ENCODE peak calls at places on chromosomes 11 and 22, in five cellular contexts. F is A549, C is GM12878, X is HepG2, N is K562. O is an unnamed sample.

GRCh38 chr11:100068116-100068515 is 619.0 kb upstream of the ARHGAP42 start:
- DNase-seq in F (no peak), C (no peak), X (no peak), N (no peak), O (no peak)

GRCh38 chr11:86515297-86516094 is 140.8 kb downstream of the CCDC81 start:
- DNase-seq in F (no peak), C (no peak), X (no peak), N (no peak), O (no peak)

GRCh38 chr22:48931452-48931851 is 896.2 kb downstream of the BRD1 start:
- DNase-seq in F (no peak), C (no peak), X (no peak), N (no peak), O (no peak)

GRCh38 chr22:40628354-40629042 is 8.0 kb downstream of the MRTFA start:
- DNase-seq in F (no peak), C (peak), X (no peak), N (no peak), O (no peak)

GRCh38 chr22:44196241-44196640 is 15.5 kb downstream of the PARVG start:
- DNase-seq in F (no peak), C (no peak), X (no peak), N (no peak), O (no peak)

GRCh38 chr11:8021920-8022319 is 34.8 kb downstream of the EIF3F start:
- DNase-seq in F (no peak), C (no peak), X (no peak), N (no peak), O (no peak)

GRCh38 chr11:117814766-117815261 is 9.7 kb downstream of the FXYD2 start:
- DNase-seq in F (no peak), C (peak), X (peak), N (no peak), O (no peak)

GRCh38 chr11:95556342-95557151 is 233.0 kb downstream of the FAM76B start:
- DNase-seq in F (no peak), C (peak), X (no peak), N (no peak), O (peak)

GRCh38 chr22:43827926-43828710 is 16.0 kb upstream of the EFCAB6 start:
- DNase-seq in F (no peak), C (no peak), X (no peak), N (no peak), O (no peak)

GRCh38 chr11:22331771-22332170 is 6.4 kb upstream of the SLC17A6 start:
- DNase-seq in F (no peak), C (no peak), X (no peak), N (no peak), O (no peak)

GRCh38 chr11:6979365-6979764 is 40.8 kb downstream of the ZNF214 start:
- DNase-seq in F (no peak), C (no peak), X (no peak), N (no peak), O (no peak)

GRCh38 chr22:38313384-38313955 is 3.8 kb downstream of the CSNK1E start:
- DNase-seq in F (no peak), C (peak), X (no peak), N (no peak), O (no peak)
- TF ChIP-seq JUNB in F (no peak), C (no peak), X (no peak), N (no peak), O (no peak)

GRCh38 chr11:19218216-19218615 is 16.4 kb upstream of the CSRP3 start:
- DNase-seq in F (no peak), C (no peak), X (no peak), N (no peak), O (no peak)
- TF ChIP-seq JUNB in F (no peak), C (no peak), X (no peak), N (no peak), O (no peak)

GRCh38 chr11:12056112-12056511 is 47.7 kb upstream of the DKK3 start:
- DNase-seq in F (no peak), C (no peak), X (no peak), N (no peak), O (no peak)

GRCh38 chr11:12053606-12054361 is 45.4 kb upstream of the DKK3 start:
- DNase-seq in F (no peak), C (no peak), X (no peak), N (no peak), O (no peak)

GRCh38 chr11:12050911-12051667 is 42.7 kb upstream of the DKK3 start:
- DNase-seq in F (no peak), C (no peak), X (no peak), N (no peak), O (no peak)

GRCh38 chr11:12050470-12050891 is 42.1 kb upstream of the DKK3 start:
- DNase-seq in F (no peak), C (no peak), X (no peak), N (no peak), O (peak)

DNA sequence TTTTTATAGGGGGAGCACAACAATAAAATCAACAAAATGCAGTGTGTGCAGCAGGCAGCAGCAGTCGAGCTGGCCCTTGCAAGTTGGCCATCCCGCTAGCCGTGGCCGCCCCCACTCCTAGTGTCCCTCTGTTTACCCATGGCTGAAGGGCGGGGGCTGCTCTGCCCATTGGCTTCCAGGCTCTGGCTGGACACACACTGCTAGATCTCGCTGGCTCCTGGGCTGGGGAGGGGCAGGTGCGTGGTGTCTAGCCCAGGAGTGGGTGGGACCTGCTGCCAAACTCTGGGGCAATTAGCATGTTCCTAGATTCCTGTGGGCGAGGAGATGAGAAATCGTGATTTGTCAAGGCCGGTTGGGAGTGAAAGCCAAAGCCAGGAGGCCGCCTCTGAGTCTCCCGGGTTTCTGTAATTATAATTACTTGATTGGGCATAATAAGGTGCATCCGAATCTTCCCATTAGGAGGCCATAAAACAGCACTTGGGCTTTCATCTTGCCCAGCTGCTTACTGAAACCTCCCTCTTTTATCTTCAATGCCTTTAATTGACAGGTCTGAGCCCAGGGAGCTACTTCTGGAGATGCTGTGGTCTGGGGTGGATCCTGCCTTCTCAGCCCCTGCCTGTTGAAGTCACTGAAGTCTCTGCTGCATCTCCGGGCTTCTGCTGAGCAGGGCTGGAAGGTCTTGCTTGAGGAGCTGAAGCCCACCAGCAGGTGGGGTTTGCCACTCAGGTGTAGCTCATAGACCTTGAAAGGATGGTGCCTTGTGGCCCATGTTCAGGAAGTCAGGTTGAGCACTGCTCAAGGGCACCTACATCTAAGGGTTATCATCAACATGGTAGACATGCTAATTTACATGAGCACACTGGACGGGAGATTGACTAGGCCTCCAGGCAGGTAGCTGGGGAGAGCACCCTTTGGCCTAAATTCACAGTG is 44.5 kb upstream of the DKK3 start:
- DNase-seq in F (no peak), C (no peak), X (no peak), N (no peak), O (peak)
- TF ChIP-seq JUNB in F (no peak), C (no peak), X (no peak), N (no peak), O (no peak)

GRCh38 chr22:27456696-27457503 is 344.7 kb downstream of the MN1 start:
- DNase-seq in F (peak), C (no peak), X (no peak), N (no peak), O (no peak)
- TF ChIP-seq JUNB in F (no peak), C (no peak), X (no peak), N (no peak), O (no peak)

GRCh38 chr11:424232-424631 is 9.4 kb upstream of the SIGIRR start:
- DNase-seq in F (no peak), C (no peak), X (no peak), N (no peak), O (no peak)

GRCh38 chr11:420911-421321 is 6.1 kb upstream of the SIGIRR start:
- DNase-seq in F (no peak), C (no peak), X (no peak), N (no peak), O (no peak)

GRCh38 chr11:420054-420910 is 5.5 kb upstream of the SIGIRR start:
- DNase-seq in F (no peak), C (no peak), X (no peak), N (no peak), O (peak)

GRCh38 chr11:419248-420005 is 4.6 kb upstream of the SIGIRR start:
- DNase-seq in F (no peak), C (no peak), X (no peak), N (no peak), O (no peak)

GRCh38 chr11:422249-422656 is 7.5 kb upstream of the SIGIRR start:
- DNase-seq in F (no peak), C (no peak), X (no peak), N (peak), O (no peak)
- TF ChIP-seq JUNB in F (no peak), C (no peak), X (no peak), N (no peak), O (no peak)

GRCh38 chr11:43935131-43935979 is 7.1 kb upstream of the C11orf96 start:
- DNase-seq in F (no peak), C (no peak), X (no peak), N (no peak), O (no peak)

GRCh38 chr11:43934359-43935130 is 7.9 kb upstream of the C11orf96 start:
- DNase-seq in F (no peak), C (no peak), X (no peak), N (no peak), O (no peak)

GRCh38 chr11:43937434-43938411 is 4.7 kb upstream of the C11orf96 start:
- DNase-seq in F (peak), C (no peak), X (no peak), N (peak), O (no peak)

GRCh38 chr11:43933608-43934358 is 8.7 kb upstream of the C11orf96 start:
- DNase-seq in F (no peak), C (no peak), X (no peak), N (no peak), O (no peak)

GRCh38 chr11:43936081-43936480 is 6.4 kb upstream of the C11orf96 start:
- DNase-seq in F (no peak), C (no peak), X (no peak), N (no peak), O (no peak)
- TF ChIP-seq JUNB in F (no peak), C (no peak), X (no peak), N (no peak), O (no peak)

GRCh38 chr11:66986178-66986545 is 11.1 kb downstream of the C11orf86 start:
- DNase-seq in F (no peak), C (no peak), X (no peak), N (no peak), O (no peak)

GRCh38 chr11:66988238-66988637 is 13.1 kb downstream of the C11orf86 start:
- DNase-seq in F (no peak), C (no peak), X (no peak), N (no peak), O (no peak)

GRCh38 chr11:66996609-66997273 is 21.6 kb downstream of the C11orf86 start:
- DNase-seq in F (no peak), C (no peak), X (peak), N (no peak), O (no peak)

GRCh38 chr11:66987158-66987620 is 12.1 kb downstream of the C11orf86 start:
- DNase-seq in F (no peak), C (no peak), X (no peak), N (peak), O (peak)

DNA sequence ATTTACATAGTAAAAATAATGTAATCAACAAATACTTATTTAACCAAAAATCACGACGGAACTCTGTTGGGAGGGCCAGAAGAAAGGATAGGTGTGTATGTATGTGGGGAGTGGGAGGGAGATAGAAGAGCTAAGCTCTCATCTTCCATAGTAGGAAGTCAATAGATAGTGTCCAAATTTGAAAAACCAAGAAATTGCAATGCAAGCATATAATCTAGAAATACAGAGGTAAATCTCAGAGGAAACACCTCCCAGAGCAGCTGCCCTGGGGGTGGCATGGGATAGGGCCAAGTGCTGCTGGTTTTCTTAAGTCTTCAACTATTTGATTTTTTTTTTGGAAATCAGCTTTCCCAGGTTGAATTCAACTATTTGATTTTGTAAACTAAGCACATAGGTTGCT is 16.9 kb downstream of the C11orf86 start:
- DNase-seq in F (no peak), C (no peak), X (no peak), N (no peak), O (no peak)
- TF ChIP-seq JUNB in F (no peak), C (no peak), X (no peak), N (no peak), O (no peak)

GRCh38 chr11:119322921-119323531 is 6.1 kb upstream of the MCAM start:
- DNase-seq in F (no peak), C (no peak), X (no peak), N (no peak), O (no peak)

GRCh38 chr11:119324124-119324665 is 7.3 kb upstream of the MCAM start:
- DNase-seq in F (no peak), C (no peak), X (no peak), N (no peak), O (no peak)

GRCh38 chr11:119323532-119324033 is 6.7 kb upstream of the MCAM start:
- DNase-seq in F (no peak), C (peak), X (peak), N (peak), O (peak)

GRCh38 chr11:119320593-119321524 is 3.9 kb upstream of the MCAM start:
- DNase-seq in F (no peak), C (no peak), X (no peak), N (peak), O (peak)

DNA sequence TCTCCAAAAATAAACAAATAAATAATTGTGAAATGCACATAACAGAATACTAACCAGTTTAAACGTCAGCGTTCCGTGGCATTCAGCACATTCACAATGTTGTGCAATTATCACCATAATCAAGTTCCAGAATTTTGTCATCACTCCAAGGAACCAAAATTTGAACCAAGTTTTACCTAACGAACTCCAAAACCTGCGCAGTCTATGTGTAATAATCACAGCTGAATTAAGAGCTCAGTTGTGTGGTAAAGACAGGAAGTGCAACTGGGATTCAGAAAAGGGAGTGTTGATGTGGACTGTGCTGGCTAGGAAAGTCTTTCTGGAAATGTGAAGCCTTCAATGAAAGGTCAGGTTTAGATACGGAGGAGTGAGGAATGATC is 5.4 kb upstream of the MCAM start:
- DNase-seq in F (no peak), C (no peak), X (no peak), N (no peak), O (no peak)
- TF ChIP-seq JUNB in F (no peak), C (no peak), X (no peak), N (no peak), O (no peak)

O was measured in GM23338.